ENCODE peak calls at places on chromosomes 1 and 21, in eight cellular contexts. T, Q, D, B, O, K, N and V are unnamed samples.
A peak's percentile ranks its signal among the peaks of the same experiment; 100 is the strongest.

GRCh38 chr1:233654667-233655432 is 40.9 kb downstream of the KCNK1 start:
- DNase-seq in T (no peak), Q (no peak), D (no peak), B (no peak), O (no peak), K (no peak), N (no peak), V (no peak)

GRCh38 chr1:21750841-21751240 is 32.1 kb downstream of the USP48 start:
- DNase-seq in T (no peak), Q (no peak), D (no peak), B (no peak), O (no peak), K (no peak), N (no peak), V (no peak)

GRCh38 chr1:111745670-111746613 is 6.7 kb upstream of the INKA2 start:
- DNase-seq in T (no peak), Q (no peak), D (no peak), B (no peak), O (no peak), K (no peak), N (no peak), V (no peak)

GRCh38 chr1:94056996-94057395 is 64.0 kb downstream of the ABCA4 start:
- DNase-seq in T (no peak), Q (no peak), D (no peak), B (no peak), O (no peak), K (no peak), N (no peak), V (no peak)

GRCh38 chr1:113898243-113898814 is 6.3 kb downstream of the AP4B1 start:
- DNase-seq in T (no peak), Q (no peak), D (no peak), B (no peak), O (no peak), K (no peak), N (no peak), V (no peak)

GRCh38 chr1:24506706-24507422 is 4.2 kb downstream of the RCAN3 start:
- DNase-seq in T (no peak), Q (no peak), D (no peak), B (no peak), O (no peak), K (no peak), N (no peak), V (no peak)

GRCh38 chr21:14243461-14243860 is 27.5 kb downstream of the RBM11 start:
- DNase-seq in T (no peak), Q (no peak), D (no peak), B (no peak), O (no peak), K (no peak), N (no peak), V (no peak)

GRCh38 chr1:30273021-30273325 is 450.4 kb downstream of the MATN1 start:
- DNase-seq in T (no peak), Q (no peak), D (no peak), B (no peak), O (no peak), K (no peak), N (no peak), V (no peak)

GRCh38 chr1:7490576-7490975 is 280.5 kb upstream of the VAMP3 start:
- DNase-seq in T (peak; percentile 72), Q (no peak), D (no peak), B (no peak), O (no peak), K (no peak), N (no peak), V (no peak)

GRCh38 chr1:18110968-18111367 is 3.4 kb downstream of the IGSF21 start:
- DNase-seq in T (no peak), Q (peak; percentile 45), D (no peak), B (no peak), O (no peak), K (peak; percentile 62), N (no peak), V (no peak)

GRCh38 chr1:200130552-200130951 is 103.0 kb downstream of the NR5A2 start:
- DNase-seq in T (no peak), Q (no peak), D (no peak), B (no peak), O (no peak), K (no peak), N (no peak), V (no peak)

GRCh38 chr21:16193758-16194606 is 464.2 kb downstream of the USP25 start:
- DNase-seq in T (peak; percentile 61), Q (peak; percentile 89), D (peak; percentile 15), B (peak; percentile 80), O (peak; percentile 87), K (no peak), N (peak; percentile 60), V (peak; percentile 69)

GRCh38 chr1:68819190-68819829 is 322.4 kb upstream of the DEPDC1 start:
- DNase-seq in T (no peak), Q (no peak), D (no peak), B (peak; percentile 3), O (peak; percentile 4), K (no peak), N (no peak), V (peak; percentile 3)

GRCh38 chr1:155339515-155340111 is 18.9 kb downstream of the RUSC1 start:
- DNase-seq in T (no peak), Q (no peak), D (no peak), B (no peak), O (no peak), K (no peak), N (no peak), V (no peak)

GRCh38 chr1:243917863-243918565 is 68.0 kb upstream of the AKT3 start:
- DNase-seq in T (no peak), Q (peak; percentile 35), D (no peak), B (peak; percentile 39), O (peak; percentile 38), K (no peak), N (no peak), V (no peak)

GRCh38 chr1:53644909-53645689 is 93.9 kb downstream of the GLIS1 start:
- DNase-seq in T (no peak), Q (no peak), D (no peak), B (no peak), O (no peak), K (no peak), N (peak; percentile 1), V (no peak)

GRCh38 chr1:36366091-36366661 is 19.5 kb downstream of the STK40 start:
- DNase-seq in T (peak; percentile 75), Q (peak; percentile 80), D (no peak), B (peak; percentile 71), O (peak; percentile 64), K (no peak), N (peak; percentile 65), V (no peak)

GRCh38 chr21:42093991-42094417 is 22.9 kb downstream of the UMODL1 start:
- DNase-seq in T (no peak), Q (peak; percentile 58), D (peak; percentile 85), B (peak; percentile 90), O (peak; percentile 88), K (no peak), N (no peak), V (no peak)